ENCODE peak calls at places on chromosomes 16 and 17, in nine cellular contexts. A is fibroblast of the aortic adventitia, J is psoas muscle, G is Peyer's patch, O is tibial artery, N is OCI-LY7, I is adrenal gland, L is body of pancreas, Y is lower leg skin. C is an unnamed sample.

GRCh38 chr16:27463741-27464662 is 62.0 kb downstream of the IL21R start:
- DNase-seq in I (no peak), A (no peak), Y (no peak), L (no peak), O (no peak), N (no peak), G (no peak), J (no peak), C (no peak)

GRCh38 chr17:74466111-74466784 is at the start of gene CD300A:
- DNase-seq in O (no peak), J (peak; percentile 67), N (peak; percentile 74), G (peak; percentile 79), L (no peak), A (no peak), I (peak; percentile 53), Y (peak; percentile 55), C (no peak)

GRCh38 chr16:73713301-73713700 is 583.3 kb upstream of the PSMD7 start:
- DNase-seq in O (no peak), I (no peak), J (no peak), L (no peak), N (no peak), G (no peak), Y (no peak), A (no peak), C (no peak)

GRCh38 chr17:57447357-57448019 is 191.2 kb downstream of the MSI2 start:
- DNase-seq in J (no peak), L (no peak), Y (no peak), N (no peak), I (no peak), G (no peak), O (no peak), A (no peak), C (no peak)

GRCh38 chr16:52676951-52677350 is 130.0 kb upstream of the TOX3 start:
- DNase-seq in Y (no peak), I (no peak), A (no peak), L (no peak), O (no peak), N (no peak), G (no peak), J (no peak), C (no peak)

GRCh38 chr17:21528031-21528684 is 152.0 kb downstream of the KCNJ12 start:
- DNase-seq in G (no peak), N (no peak), A (no peak), J (no peak), I (peak; percentile 44), Y (no peak), O (no peak), L (no peak), C (no peak)

GRCh38 chr17:79097226-79098055 is 22.8 kb downstream of the ENGASE start:
- DNase-seq in L (no peak), N (no peak), J (no peak), O (no peak), A (no peak), Y (no peak), G (no peak), I (no peak), C (no peak)

GRCh38 chr17:1036845-1037237 is 39.9 kb downstream of the TIMM22 start:
- DNase-seq in A (no peak), L (no peak), Y (no peak), G (no peak), N (no peak), O (no peak), I (no peak), J (no peak), C (no peak)

GRCh38 chr17:33099252-33099651 is 107.6 kb downstream of the SPACA3 start:
- DNase-seq in Y (no peak), O (no peak), I (no peak), L (no peak), A (no peak), N (no peak), J (no peak), G (no peak), C (no peak)

GRCh38 chr17:32461853-32462617 is 17.7 kb downstream of the PSMD11 start:
- DNase-seq in L (peak; percentile 69), J (no peak), G (peak; percentile 82), O (no peak), I (peak; percentile 74), A (peak; percentile 63), Y (no peak), N (peak; percentile 66), C (peak; percentile 57)

GRCh38 chr17:33204701-33205100 is 88.4 kb downstream of the ASIC2 start:
- DNase-seq in A (no peak), Y (no peak), J (no peak), N (no peak), G (no peak), O (no peak), I (no peak), L (no peak), C (no peak)

GRCh38 chr17:11948791-11949190 is 48.5 kb downstream of the ZNF18 start:
- DNase-seq in G (no peak), N (no peak), O (no peak), Y (no peak), A (peak; percentile 91), I (peak; percentile 83), L (peak; percentile 46), J (no peak), C (no peak)

GRCh38 chr16:49464093-49464492 is 90.5 kb downstream of the C16orf78 start:
- DNase-seq in N (no peak), L (no peak), G (peak; percentile 28), I (no peak), O (no peak), A (no peak), Y (no peak), J (peak; percentile 23), C (no peak)
- H3K4me3 ChIP-seq in N (peak overlapping the region; percentile 37), L (no peak overlapping the region), G (no peak overlapping the region), I (no peak overlapping the region), O (no peak overlapping the region), A (no peak overlapping the region), Y (no peak overlapping the region), J (no peak overlapping the region), C (no peak overlapping the region)

GRCh38 chr17:40076595-40076994 is 13.8 kb downstream of the THRA start:
- DNase-seq in A (no peak), O (no peak), G (no peak), J (no peak), L (no peak), I (no peak), Y (no peak), N (no peak), C (no peak)

GRCh38 chr17:40074871-40075215 is 12.1 kb downstream of the THRA start:
- DNase-seq in A (no peak), G (no peak), L (no peak), O (no peak), J (no peak), Y (no peak), N (no peak), I (no peak), C (no peak)

GRCh38 chr17:40075216-40076100 is 12.7 kb downstream of the THRA start:
- DNase-seq in L (peak; percentile 97), N (peak; percentile 69), O (peak; percentile 91), I (peak; percentile 86), G (peak; percentile 86), A (peak; percentile 72), Y (peak; percentile 75), J (peak; percentile 93), C (peak; percentile 92)

GRCh38 chr17:40076101-40076498 is 13.3 kb downstream of the THRA start:
- DNase-seq in Y (no peak), L (no peak), G (no peak), I (no peak), A (no peak), O (no peak), N (no peak), J (no peak), C (no peak)

GRCh38 chr17:40079545-40079944 is 16.8 kb downstream of the THRA start:
- DNase-seq in A (no peak), Y (no peak), L (no peak), G (no peak), O (no peak), I (no peak), N (no peak), J (no peak), C (no peak)
- TF ChIP-seq CTCF in A (no peak), Y (no peak), L (no peak), G (no peak), O (no peak), I (no peak), N (no peak), J (no peak), C (no peak)

GRCh38 chr16:88700636-88701482 is 5.3 kb downstream of the RNF166 start:
- DNase-seq in I (peak; percentile 96), O (peak; percentile 92), A (peak; percentile 61), G (peak; percentile 98), J (peak; percentile 93), N (peak; percentile 86), Y (peak; percentile 88), L (peak; percentile 62), C (no peak)
- H3K4me3 ChIP-seq in I (no peak overlapping the region), O (no peak overlapping the region), A (no peak overlapping the region), G (peak overlapping the region; percentile 34), J (peak overlapping the region; percentile 38), N (peak overlapping the region; percentile 89), Y (no peak overlapping the region), L (no peak overlapping the region), C (no peak overlapping the region)

GRCh38 chr17:42521036-42521435 is 15.0 kb upstream of the NAGLU start:
- DNase-seq in Y (no peak), I (peak; percentile 45), L (no peak), G (no peak), A (no peak), N (no peak), J (no peak), O (no peak), C (no peak)

GRCh38 chr17:42518755-42519545 is 17.1 kb upstream of the NAGLU start:
- DNase-seq in L (peak; percentile 15), A (peak; percentile 86), O (no peak), J (no peak), N (no peak), I (peak; percentile 42), Y (peak; percentile 42), G (peak; percentile 90), C (peak; percentile 42)

GRCh38 chr17:42518046-42518754 is 17.8 kb upstream of the NAGLU start:
- DNase-seq in L (peak; percentile 53), O (peak; percentile 95), A (peak; percentile 99), J (peak; percentile 90), G (peak; percentile 91), N (no peak), Y (peak; percentile 90), I (peak; percentile 92), C (no peak)

GRCh38 chr17:42520540-42520951 is 15.5 kb upstream of the NAGLU start:
- DNase-seq in N (peak; percentile 38), L (peak; percentile 36), J (no peak), O (no peak), G (no peak), A (no peak), Y (no peak), I (no peak), C (peak; percentile 59)

DNA sequence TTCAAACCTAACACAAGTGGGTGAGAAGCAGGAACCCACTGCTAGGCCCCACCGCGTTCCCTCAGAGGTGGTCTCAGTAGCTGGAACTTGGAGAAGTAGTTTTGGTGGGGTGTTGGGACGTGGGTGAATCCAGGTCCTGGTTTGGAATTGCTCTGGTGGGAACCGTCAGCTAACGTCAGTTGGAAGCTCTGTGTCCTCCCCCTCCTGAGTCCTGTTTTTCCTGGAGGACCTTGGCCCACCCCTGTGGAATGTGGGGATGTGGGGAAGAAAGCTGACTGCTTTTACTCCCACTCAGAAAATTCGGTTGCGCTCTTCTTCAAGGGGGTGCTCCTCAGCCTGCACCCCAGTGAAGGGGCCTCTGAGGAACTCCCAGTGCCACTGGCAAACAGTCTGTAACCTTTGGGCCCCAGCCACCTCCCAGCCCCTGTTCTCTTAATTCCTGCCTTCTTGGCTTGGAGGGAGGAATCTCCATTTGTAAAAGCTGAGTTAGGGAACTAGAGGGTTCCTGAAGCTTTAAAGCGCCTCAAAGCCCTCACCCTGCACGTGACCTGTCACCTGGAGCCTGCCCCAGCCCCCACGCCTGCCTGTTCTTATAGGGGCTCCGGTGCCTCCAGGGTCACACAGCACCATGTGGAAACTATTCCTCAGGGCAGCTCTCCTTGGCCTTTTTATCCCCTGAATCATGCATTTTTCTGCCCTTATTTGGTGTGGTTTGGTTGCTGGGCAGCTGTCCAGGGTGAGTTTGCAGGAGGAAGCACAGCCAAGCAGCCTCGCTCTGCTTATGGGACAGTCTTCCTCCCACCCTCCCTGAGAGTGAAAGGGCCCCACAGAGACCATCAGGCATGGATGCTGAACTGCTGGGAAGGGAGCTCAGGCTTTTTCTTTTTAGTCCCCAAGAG is 16.2 kb upstream of the NAGLU start:
- DNase-seq in L (peak; percentile 69), N (no peak), J (peak; percentile 93), G (peak; percentile 87), I (peak; percentile 97), A (peak; percentile 99), O (peak; percentile 98), Y (peak; percentile 91), C (no peak)
- TF ChIP-seq CTCF in L (no peak), N (no peak), J (no peak), G (no peak), I (no peak), A (peak; percentile 27), O (no peak), Y (no peak), C (no peak)

C was measured in BE2C.